ENCODE peak calls at places on chromosomes 1 and 21, in six cellular contexts. M is mesenchymal stem cell; Z is breast epithelium; O is T-helper 17 cell; E is AML-193; G is stimulated activated effector memory CD8-positive, alpha-beta T cell treated with anti-CD3 and anti-CD28 coated beads, Interleukin-12 subunit alpha, Interleukin-12 subunit beta, amount 100 ng/mL, for 72 hours. L is an unnamed sample.

GRCh38 chr1:236020359-236021000 is 44.4 kb downstream of the NID1 start:
- DNase-seq in M (no peak), Z (no peak), O (no peak), E (no peak), G (no peak), L (no peak)

GRCh38 chr1:107220036-107220435 is 79.2 kb downstream of the NTNG1 start:
- DNase-seq in M (no peak), Z (no peak), O (no peak), E (no peak), G (no peak), L (no peak)

GRCh38 chr1:60280764-60281278 is 207.3 kb upstream of the C1orf87 start:
- DNase-seq in M (no peak), Z (no peak), O (no peak), E (no peak), G (no peak), L (no peak)

GRCh38 chr1:117110774-117111173 is 10.8 kb downstream of the TRIM45 start:
- DNase-seq in M (no peak), Z (no peak), O (no peak), E (no peak), G (no peak), L (no peak)

GRCh38 chr21:45971487-45972352 is 9.8 kb upstream of the COL6A1 start:
- DNase-seq in M (peak), Z (no peak), O (no peak), E (no peak), G (no peak), L (no peak)

GRCh38 chr1:75472971-75473603 is 137.8 kb downstream of the SLC44A5 start:
- DNase-seq in M (no peak), Z (no peak), O (no peak), E (no peak), G (no peak), L (no peak)

GRCh38 chr1:29406814-29407213 is 170.5 kb downstream of the PTPRU start:
- DNase-seq in M (no peak), Z (no peak), O (no peak), E (no peak), G (no peak), L (no peak)

GRCh38 chr1:148353461-148354283 is 129.4 kb downstream of the PPIAL4G start:
- DNase-seq in M (peak), Z (no peak), O (no peak), E (no peak), G (no peak), L (no peak)

GRCh38 chr1:160095382-160096105 is 2.9 kb downstream of the IGSF8 start:
- DNase-seq in M (no peak), Z (no peak), O (no peak), E (no peak), G (no peak), L (no peak)

GRCh38 chr1:40849801-40850592 is 12.2 kb downstream of the CITED4 start:
- DNase-seq in M (peak), Z (peak), O (peak), E (peak), G (peak), L (peak)

GRCh38 chr21:44407493-44407892 is 47.8 kb upstream of the LRRC3 start:
- DNase-seq in M (no peak), Z (no peak), O (no peak), E (no peak), G (no peak), L (no peak)

GRCh38 chr1:91804546-91805023 is 81.4 kb downstream of the TGFBR3 start:
- DNase-seq in M (peak), Z (no peak), O (peak), E (no peak), G (peak), L (no peak)

GRCh38 chr1:187226396-187226795 is 397.6 kb downstream of the PLA2G4A start:
- DNase-seq in M (no peak), Z (no peak), O (no peak), E (no peak), G (no peak), L (no peak)

GRCh38 chr1:203440780-203441179 is 34.8 kb upstream of the PRELP start:
- DNase-seq in M (peak), Z (peak), O (no peak), E (no peak), G (no peak), L (no peak)

GRCh38 chr1:65260851-65261473 is 48.4 kb upstream of the DNAJC6 start:
- DNase-seq in M (peak), Z (no peak), O (no peak), E (no peak), G (no peak), L (no peak)

GRCh38 chr1:19769211-19769932 is 30.3 kb downstream of the TMCO4 start:
- DNase-seq in M (peak), Z (no peak), O (no peak), E (no peak), G (no peak), L (no peak)

GRCh38 chr21:41526478-41527087 is 18.6 kb upstream of the TMPRSS2 start:
- DNase-seq in M (no peak), Z (no peak), O (no peak), E (no peak), G (no peak), L (no peak)

GRCh38 chr1:239833709-239834108 is 258.0 kb upstream of the FMN2 start:
- DNase-seq in M (no peak), Z (no peak), O (no peak), E (no peak), G (no peak), L (no peak)

GRCh38 chr1:23369335-23370013 is at the start of gene ZNF436:
- DNase-seq in M (peak), Z (peak), O (no peak), E (peak), G (no peak), L (no peak)

GRCh38 chr1:27992271-27992670 is 32.5 kb downstream of the XKR8 start:
- DNase-seq in M (no peak), Z (no peak), O (peak), E (no peak), G (no peak), L (no peak)

GRCh38 chr1:179817056-179817455 is 60.5 kb downstream of the TOR1AIP2 start:
- DNase-seq in M (no peak), Z (no peak), O (no peak), E (no peak), G (no peak), L (no peak)

GRCh38 chr1:21614419-21615115 is 54.6 kb downstream of the RAP1GAP start:
- DNase-seq in M (no peak), Z (no peak), O (no peak), E (no peak), G (no peak), L (no peak)

GRCh38 chr1:169121146-169121923 is 14.8 kb downstream of the ATP1B1 start:
- DNase-seq in M (peak), Z (no peak), O (no peak), E (no peak), G (no peak), L (no peak)

GRCh38 chr1:35857830-35858229 is 25.2 kb upstream of the AGO1 start:
- DNase-seq in M (peak), Z (no peak), O (no peak), E (peak), G (no peak), L (no peak)

GRCh38 chr1:34918609-34919561 is 10.6 kb downstream of the DLGAP3 start:
- DNase-seq in M (no peak), Z (no peak), O (no peak), E (no peak), G (no peak), L (no peak)

GRCh38 chr1:171787686-171788480 is 6.4 kb downstream of the METTL13 start:
- DNase-seq in M (no peak), Z (no peak), O (no peak), E (no peak), G (no peak), L (no peak)

GRCh38 chr21:30408782-30409494 is 13.1 kb downstream of the KRTAP13-1 start:
- DNase-seq in M (peak), Z (peak), O (no peak), E (no peak), G (no peak), L (peak)

GRCh38 chr1:56566994-56567393 is 12.4 kb downstream of the PLPP3 start:
- DNase-seq in M (no peak), Z (no peak), O (no peak), E (no peak), G (no peak), L (no peak)

GRCh38 chr1:30776097-30777059 is 18.8 kb upstream of the LAPTM5 start:
- DNase-seq in M (no peak), Z (no peak), O (no peak), E (no peak), G (no peak), L (no peak)

GRCh38 chr1:69697343-69697742 is 129.6 kb downstream of the LRRC7 start:
- DNase-seq in M (no peak), Z (no peak), O (no peak), E (no peak), G (no peak), L (no peak)

GRCh38 chr1:115555446-115555845 is 86.3 kb upstream of the VANGL1 start:
- DNase-seq in M (no peak), Z (no peak), O (no peak), E (no peak), G (no peak), L (no peak)

GRCh38 chr1:179587336-179587735 is 4.3 kb upstream of the TDRD5 start:
- DNase-seq in M (no peak), Z (no peak), O (no peak), E (no peak), G (no peak), L (no peak)

GRCh38 chr1:162682013-162682419 is 49.8 kb downstream of the DDR2 start:
- DNase-seq in M (no peak), Z (no peak), O (no peak), E (no peak), G (no peak), L (no peak)

GRCh38 chr21:10640446-10640845 is 119.1 kb downstream of the TPTE start:
- DNase-seq in M (no peak), Z (no peak), O (no peak), E (no peak), G (no peak), L (no peak)

L was measured in neuronal stem cell.